ENCODE peak calls at places on chromosomes 11 and 22, in four cellular contexts. Y is neural progenitor cell, D is astrocyte, H is IMR-90. E is an unnamed sample. For H3K4me1, the result is how much of the 10 kb centered on the place peaks cover.

GRCh38 chr11:120216426-120217102 is 5.7 kb downstream of the OAF start:
- DNase-seq in Y (no peak), D (no peak), H (no peak), E (no peak)

GRCh38 chr11:64990222-64990918 is 6.4 kb downstream of the BATF2 start:
- DNase-seq in Y (no peak), D (peak), H (no peak), E (no peak)

GRCh38 chr11:18594999-18595749 is 4.4 kb upstream of the MISFA start:
- DNase-seq in Y (no peak), D (no peak), H (peak), E (peak)

GRCh38 chr11:97269527-97269926 is 879.7 kb downstream of the JRKL start:
- DNase-seq in Y (peak), D (no peak), H (no peak), E (peak)

GRCh38 chr11:115301029-115301428 is 203.2 kb downstream of the CADM1 start:
- DNase-seq in Y (no peak), D (peak), H (peak), E (peak)

GRCh38 chr22:39868741-39869140 is 24.8 kb downstream of the ENTHD1 start:
- DNase-seq in Y (no peak), D (no peak), H (no peak), E (no peak)

GRCh38 chr11:94185387-94186084 is 56.9 kb downstream of the PANX1 start:
- DNase-seq in Y (no peak), D (peak), H (peak), E (no peak)

GRCh38 chr22:22344430-22344829 is 99.8 kb downstream of the VPREB1 start:
- DNase-seq in Y (no peak), D (no peak), H (no peak), E (no peak)

GRCh38 chr22:28929197-28929596 is 45.8 kb downstream of the ZNRF3 start:
- DNase-seq in Y (no peak), D (no peak), H (no peak), E (no peak)

DNA sequence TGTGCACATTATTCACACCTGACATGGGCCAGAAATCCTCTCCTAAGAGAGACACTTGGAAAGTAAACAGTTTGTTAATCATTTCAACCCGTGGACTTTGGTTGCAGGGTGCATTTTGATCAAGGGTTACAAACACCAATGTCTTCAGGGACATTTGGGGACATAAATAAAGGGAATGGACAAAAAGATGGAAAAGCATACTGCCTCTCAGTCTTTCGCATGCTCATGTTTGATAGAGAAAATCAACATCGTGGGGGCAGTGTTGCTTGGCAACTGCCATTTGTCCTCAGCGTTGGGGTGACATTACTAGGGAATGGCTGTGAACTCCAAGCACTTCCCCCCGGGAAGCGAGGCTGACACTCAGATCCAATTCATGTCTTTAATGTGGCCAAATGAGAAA is 114.7 kb upstream of the OR4B1 start:
- DNase-seq in Y (no peak), D (no peak), H (no peak), E (no peak)
- H3K4me3 ChIP-seq in Y (no peak), D (no peak), H (no peak), E (no peak)

GRCh38 chr11:126837581-126837980 is 163.0 kb downstream of the KIRREL3 start:
- DNase-seq in Y (no peak), D (no peak), H (no peak), E (no peak)

GRCh38 chr11:126832387-126832786 is 168.2 kb downstream of the KIRREL3 start:
- DNase-seq in Y (no peak), D (no peak), H (no peak), E (no peak)

GRCh38 chr11:126833020-126833419 is 167.6 kb downstream of the KIRREL3 start:
- DNase-seq in Y (no peak), D (no peak), H (no peak), E (no peak)

GRCh38 chr11:126834149-126834548 is 166.4 kb downstream of the KIRREL3 start:
- DNase-seq in Y (no peak), D (peak), H (peak), E (peak)

DNA sequence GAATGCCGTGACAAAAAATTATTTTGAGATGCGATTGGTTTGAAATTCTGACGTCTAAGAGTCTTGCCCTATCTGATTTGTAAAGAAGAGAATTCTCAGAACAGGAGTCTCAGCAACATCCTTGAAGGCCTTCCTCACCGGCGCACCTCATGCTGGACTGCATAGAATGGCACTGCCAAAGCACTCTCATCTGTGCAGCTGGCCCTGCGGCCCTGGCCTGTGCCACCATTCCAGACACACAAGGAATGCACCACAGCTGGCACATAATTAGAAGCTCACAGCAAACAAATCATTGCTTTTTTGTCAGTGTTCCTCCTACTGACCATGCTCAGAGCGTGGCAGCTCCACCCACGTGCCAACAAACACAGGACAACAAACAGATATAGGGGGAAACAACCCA is 166.0 kb downstream of the KIRREL3 start:
- DNase-seq in Y (no peak), D (no peak), H (no peak), E (no peak)
- H3K4me2 ChIP-seq in Y (no peak), D (peak), H (peak), E (no peak)

GRCh38 chr22:47588583-47588970 is 826.1 kb downstream of the TBC1D22A start:
- DNase-seq in Y (no peak), D (no peak), H (no peak), E (no peak)
- H3K4me1 ChIP-seq in Y (under half), D (under half), H (under half), E (under half)

GRCh38 chr11:33259869-33260268 is 2.7 kb downstream of the HIPK3 start:
- DNase-seq in Y (no peak), D (no peak), H (peak), E (no peak)
- H3K4me3 ChIP-seq in Y (no peak), D (peak), H (peak), E (peak)

E was measured in mammary epithelial cell.